ENCODE peak calls at places on chromosomes 4 and X, in seven cellular contexts. M is HCEC 1CT, V is NCI-H460, J is upper lobe of right lung, X is AG04450, A is endothelial cell, Y is NCI-H774. Q is an unnamed sample.

GRCh38 chr4:79198886-79199591 is 126.8 kb downstream of the NAA11 start:
- DNase-seq in V (no peak), M (no peak), J (no peak), Y (peak), X (no peak), A (no peak), Q (no peak)

GRCh38 chrX:258291-259040 is 22.7 kb upstream of the PLCXD1 start:
- DNase-seq in X (no peak), A (no peak), M (no peak), J (peak), Y (no peak), V (no peak), Q (peak)

GRCh38 chrX:53319614-53320542 is 38.5 kb upstream of the IQSEC2 start:
- DNase-seq in Y (no peak), V (no peak), J (no peak), A (no peak), M (no peak), X (no peak), Q (no peak)

GRCh38 chr4:8741513-8742226 is 130.0 kb downstream of the HMX1 start:
- DNase-seq in J (peak), Y (no peak), A (no peak), X (no peak), V (no peak), M (no peak), Q (peak)

GRCh38 chr4:77581724-77582123 is 23.9 kb upstream of the CXCL13 start:
- DNase-seq in A (no peak), M (no peak), J (no peak), Y (no peak), V (no peak), X (no peak), Q (no peak)

GRCh38 chr4:124854968-124855367 is 142.4 kb upstream of the ANKRD50 start:
- DNase-seq in X (no peak), Y (no peak), M (peak), V (no peak), J (no peak), A (no peak), Q (no peak)

GRCh38 chr4:76514087-76514486 is 79.1 kb downstream of the SHROOM3 start:
- DNase-seq in A (no peak), Y (no peak), V (no peak), X (no peak), J (no peak), M (no peak), Q (no peak)

GRCh38 chr4:26208237-26208985 is 112.4 kb upstream of the RBPJ start:
- DNase-seq in M (no peak), J (no peak), A (no peak), Y (peak), X (no peak), V (no peak), Q (no peak)

GRCh38 chrX:153488231-153488914 is 6.4 kb upstream of the BGN start:
- DNase-seq in X (no peak), Y (no peak), M (no peak), A (peak), J (no peak), V (no peak), Q (no peak)

GRCh38 chr4:39616651-39617050 is 22.0 kb downstream of the SMIM14 start:
- DNase-seq in A (no peak), V (peak), M (peak), Y (no peak), X (no peak), J (no peak), Q (no peak)

GRCh38 chr4:136343340-136343739 is 1189.0 kb downstream of the PCDH18 start:
- DNase-seq in A (no peak), V (no peak), M (no peak), J (no peak), X (no peak), Y (no peak), Q (no peak)

GRCh38 chrX:72358313-72358712 is 52.6 kb upstream of the CITED1 start:
- DNase-seq in A (no peak), M (peak), X (no peak), J (no peak), V (no peak), Y (no peak), Q (no peak)

GRCh38 chrX:56248492-56248891 is 16.3 kb downstream of the KLF8 start:
- DNase-seq in M (peak), V (peak), A (peak), X (no peak), J (peak), Y (no peak), Q (no peak)

GRCh38 chrX:106802388-106803275 is at the start of gene TBC1D8B:
- DNase-seq in X (peak), A (peak), Y (peak), V (peak), M (peak), J (peak), Q (peak)

GRCh38 chr4:53937918-53938317 is 126.5 kb downstream of the CHIC2 start:
- DNase-seq in J (no peak), Y (no peak), M (peak), X (peak), V (no peak), A (no peak), Q (no peak)

GRCh38 chrX:39756086-39756883 is 341.5 kb downstream of the BCOR start:
- DNase-seq in Y (no peak), M (no peak), A (no peak), X (no peak), J (no peak), V (no peak), Q (no peak)

GRCh38 chr4:94410678-94411206 is 41.0 kb upstream of the PDLIM5 start:
- DNase-seq in V (peak), Y (no peak), J (no peak), A (no peak), M (no peak), X (no peak), Q (no peak)

GRCh38 chrX:151596282-151596681 is 32.8 kb downstream of the PASD1 start:
- DNase-seq in M (no peak), X (no peak), J (no peak), V (no peak), Y (no peak), A (no peak), Q (no peak)

GRCh38 chr4:104475652-104476051 is 19.0 kb downstream of the CXXC4 start:
- DNase-seq in Y (no peak), V (no peak), M (no peak), X (no peak), A (no peak), J (no peak), Q (no peak)

GRCh38 chr4:185283723-185284122 is 74.3 kb downstream of the SNX25 start:
- DNase-seq in A (no peak), M (peak), V (no peak), Y (no peak), J (no peak), X (no peak), Q (no peak)

Q was measured in spleen.